ENCODE peak calls at places on chromosomes 3 and 15, in four cellular contexts. U is neuronal stem cell, B is IMR-90, V is mesendoderm. S is an unnamed sample.

GRCh38 chr3:152443212-152444023 is 174.7 kb downstream of the MBNL1 start:
- DNase-seq in V (no peak), U (no peak), B (peak; percentile 31), S (no peak)

GRCh38 chr15:52362497-52362896 is 66.9 kb upstream of the MYO5C start:
- DNase-seq in V (no peak), U (no peak), B (peak; percentile 73), S (no peak)

GRCh38 chr15:68385671-68386586 is 46.0 kb downstream of the ITGA11 start:
- DNase-seq in B (no peak), V (no peak), U (no peak), S (peak; percentile 12)

GRCh38 chr3:52153389-52154096 is 680 bp downstream of the POC1A start:
- DNase-seq in U (no peak), B (peak; percentile 11), V (peak; percentile 93), S (peak; percentile 84)

GRCh38 chr15:95557226-95558046 is 773.1 kb upstream of the NR2F2 start:
- DNase-seq in B (peak; percentile 95), V (peak; percentile 74), U (no peak), S (no peak)

GRCh38 chr15:49460411-49460941 is 37.4 kb downstream of the FGF7 start:
- DNase-seq in U (no peak), V (no peak), B (no peak), S (no peak)

GRCh38 chr3:148861277-148861869 is 3.7 kb upstream of the CPA3 start:
- DNase-seq in U (peak; percentile 9), B (peak; percentile 54), V (peak; percentile 31), S (no peak)

GRCh38 chr3:78818161-78818985 is 949.4 kb downstream of the ROBO1 start:
- DNase-seq in U (no peak), B (no peak), V (no peak), S (no peak)

GRCh38 chr15:60414016-60414682 is 16.4 kb upstream of the ANXA2 start:
- DNase-seq in U (no peak), B (peak; percentile 78), V (no peak), S (no peak)

GRCh38 chr3:197960694-197961581 is 921 bp downstream of the LMLN start:
- DNase-seq in V (no peak), B (no peak), U (no peak), S (no peak)

GRCh38 chr15:70783610-70784021 is 20.3 kb upstream of the UACA start:
- DNase-seq in V (peak; percentile 28), B (peak; percentile 81), U (no peak), S (no peak)

GRCh38 chr3:14902719-14903118 is 44.7 kb upstream of the NR2C2 start:
- DNase-seq in V (no peak), U (no peak), B (no peak), S (no peak)

GRCh38 chr15:95416576-95416975 is 913.9 kb upstream of the NR2F2 start:
- DNase-seq in B (no peak), V (no peak), U (no peak), S (no peak)

GRCh38 chr3:193837347-193837827 is 244.4 kb downstream of the OPA1 start:
- DNase-seq in B (no peak), V (peak; percentile 65), U (no peak), S (no peak)

GRCh38 chr15:29978411-29979382 is 104.1 kb upstream of the GOLGA8J start:
- DNase-seq in U (no peak), V (no peak), B (no peak), S (no peak)

GRCh38 chr3:137300703-137301102 is 342.9 kb downstream of the IL20RB start:
- DNase-seq in U (no peak), V (no peak), B (no peak), S (no peak)

GRCh38 chr3:148815316-148815715 is 12.3 kb upstream of the CPB1 start:
- DNase-seq in U (no peak), V (no peak), B (no peak), S (no peak)

GRCh38 chr15:96553931-96554330 is 223.4 kb downstream of the NR2F2 start:
- DNase-seq in U (no peak), B (no peak), V (no peak), S (no peak)

GRCh38 chr3:184314700-184315505 is 497 bp downstream of the EIF4G1 start:
- DNase-seq in U (peak; percentile 48), B (peak; percentile 76), V (peak; percentile 74), S (no peak)

GRCh38 chr15:52730594-52730993 is 51.4 kb upstream of the ATOSA start:
- DNase-seq in B (no peak), U (no peak), V (no peak), S (no peak)

GRCh38 chr15:91431041-91431715 is 331.1 kb downstream of the SV2B start:
- DNase-seq in B (no peak), U (no peak), V (no peak), S (no peak)
- H2BK15ac ChIP-seq in B (no peak overlapping the region), U (no peak overlapping the region), V (no peak overlapping the region), S (no peak overlapping the region)

DNA sequence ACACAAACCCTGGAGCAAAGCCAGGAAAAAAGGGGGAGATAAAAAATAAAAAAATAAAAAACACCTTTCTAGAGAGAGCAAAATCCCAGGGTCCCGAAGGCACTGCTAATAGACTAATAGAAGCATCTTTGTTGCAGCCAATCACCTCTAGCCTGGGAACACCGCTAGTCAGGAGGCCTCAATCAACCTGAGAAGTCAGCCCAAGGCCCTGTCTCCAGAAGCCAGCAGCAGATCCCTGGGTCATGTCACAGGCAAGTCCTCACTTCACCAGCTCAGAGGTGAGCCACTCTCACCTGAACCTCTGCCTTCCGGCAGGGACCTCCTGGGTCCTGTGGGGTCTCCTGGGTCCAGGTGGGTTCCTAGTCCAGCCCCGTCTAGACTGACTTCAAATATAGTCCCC is 37.5 kb downstream of the FAM174B start:
- DNase-seq in U (no peak), V (no peak), B (no peak), S (no peak)
- H4K8ac ChIP-seq in U (no peak overlapping the region), V (no peak overlapping the region), B (no peak overlapping the region), S (no peak overlapping the region)

GRCh38 chr3:161028485-161029018 is 76.6 kb downstream of the B3GALNT1 start:
- DNase-seq in V (peak; percentile 9), B (no peak), U (no peak), S (no peak)
- H2AK5ac ChIP-seq in V (no peak overlapping the region), B (no peak overlapping the region), U (no peak overlapping the region), S (no peak overlapping the region)

DNA sequence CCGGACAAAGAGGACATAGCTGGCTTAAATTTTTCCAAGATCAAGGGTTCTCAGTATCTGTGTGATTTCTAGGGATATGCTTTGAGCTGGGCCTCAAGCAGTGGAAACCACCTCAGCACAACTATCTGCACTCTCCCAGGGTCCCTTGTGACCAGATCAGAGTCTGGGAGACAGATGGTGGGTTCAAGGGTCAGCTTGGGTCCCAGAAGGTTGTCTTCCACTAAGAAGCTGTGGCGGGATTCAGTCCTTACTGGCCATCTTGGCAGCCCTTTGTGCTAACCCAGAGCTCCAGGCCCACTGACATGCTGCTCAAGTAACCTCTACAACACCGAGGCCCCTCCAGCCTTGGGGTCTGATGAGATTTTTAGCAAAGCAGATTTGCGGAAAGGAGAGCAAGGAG is 2.7 kb downstream of the INSYN1 start:
- DNase-seq in U (no peak), V (no peak), B (no peak), S (no peak)
- H2BK15ac ChIP-seq in U (no peak overlapping the region), V (no peak overlapping the region), B (no peak overlapping the region), S (no peak overlapping the region)

DNA sequence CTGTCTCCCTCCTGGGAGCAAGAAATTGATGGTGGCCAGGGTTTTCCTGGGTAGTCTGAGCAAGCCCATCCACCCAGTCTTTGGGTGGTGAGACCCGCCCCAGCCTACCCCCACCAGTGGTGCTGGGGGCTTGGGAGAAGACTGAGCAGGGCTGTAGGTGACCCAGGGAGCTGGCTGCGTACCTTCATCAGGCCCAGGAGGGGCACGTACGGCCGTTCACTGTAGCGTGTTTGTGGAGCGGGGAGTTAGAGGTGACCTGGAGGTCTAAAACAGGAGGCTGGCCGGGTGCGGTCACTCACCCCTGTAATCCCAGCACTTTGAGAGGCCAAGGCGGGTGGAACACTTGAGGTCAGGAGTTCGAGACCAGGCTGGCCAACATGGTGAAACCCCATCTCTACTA is 11.5 kb downstream of the LOXL1 start:
- DNase-seq in V (no peak), B (no peak), U (no peak), S (no peak)
- H4K8ac ChIP-seq in V (no peak overlapping the region), B (no peak overlapping the region), U (no peak overlapping the region), S (no peak overlapping the region)